ENCODE peak calls at places on chromosomes 2 and 18, in eight cellular contexts. One of them, this sample, is unnamed. For H3K4me1, the result is how much of the 10 kb centered on the place peaks cover.

GRCh38 chr2:113818382-113818951 is 62.0 kb upstream of the SLC35F5 start:
- DNase-seq in esophagus muscularis mucosa: no peak
- DNase-seq in HCT116: peak
- DNase-seq in breast epithelium: no peak
- DNase-seq in sigmoid colon: peak
- DNase-seq in stomach: peak
- DNase-seq in endothelial cell of umbilical vein: peak
- DNase-seq in prostate gland: peak
- DNase-seq in this sample: no peak

GRCh38 chr2:214244847-214245246 is 166.0 kb upstream of the VWC2L start:
- DNase-seq in esophagus muscularis mucosa: no peak
- DNase-seq in HCT116: no peak
- DNase-seq in breast epithelium: no peak
- DNase-seq in sigmoid colon: no peak
- DNase-seq in stomach: no peak
- DNase-seq in endothelial cell of umbilical vein: no peak
- DNase-seq in prostate gland: no peak
- DNase-seq in this sample: no peak

GRCh38 chr2:238005528-238005927 is 38.7 kb downstream of the UBE2F start:
- DNase-seq in esophagus muscularis mucosa: no peak
- DNase-seq in HCT116: no peak
- DNase-seq in breast epithelium: no peak
- DNase-seq in sigmoid colon: no peak
- DNase-seq in stomach: no peak
- DNase-seq in endothelial cell of umbilical vein: no peak
- DNase-seq in prostate gland: no peak
- DNase-seq in this sample: no peak

GRCh38 chr2:72114693-72115051 is 33.0 kb downstream of the CYP26B1 start:
- DNase-seq in esophagus muscularis mucosa: no peak
- DNase-seq in HCT116: no peak
- DNase-seq in breast epithelium: no peak
- DNase-seq in sigmoid colon: no peak
- DNase-seq in stomach: no peak
- DNase-seq in endothelial cell of umbilical vein: no peak
- DNase-seq in prostate gland: no peak
- DNase-seq in this sample: peak

GRCh38 chr18:4203525-4203924 is 251.6 kb downstream of the DLGAP1 start:
- DNase-seq in esophagus muscularis mucosa: no peak
- DNase-seq in HCT116: no peak
- DNase-seq in breast epithelium: no peak
- DNase-seq in sigmoid colon: no peak
- DNase-seq in stomach: no peak
- DNase-seq in endothelial cell of umbilical vein: peak
- DNase-seq in prostate gland: no peak
- DNase-seq in this sample: no peak

GRCh38 chr18:50709215-50709614 is 110.6 kb downstream of the MRO start:
- DNase-seq in esophagus muscularis mucosa: no peak
- DNase-seq in HCT116: no peak
- DNase-seq in breast epithelium: no peak
- DNase-seq in sigmoid colon: no peak
- DNase-seq in stomach: no peak
- DNase-seq in endothelial cell of umbilical vein: no peak
- DNase-seq in prostate gland: no peak
- DNase-seq in this sample: no peak

GRCh38 chr18:44627245-44627644 is 53.4 kb upstream of the SETBP1 start:
- DNase-seq in esophagus muscularis mucosa: no peak
- DNase-seq in HCT116: no peak
- DNase-seq in breast epithelium: no peak
- DNase-seq in sigmoid colon: no peak
- DNase-seq in stomach: no peak
- DNase-seq in endothelial cell of umbilical vein: peak
- DNase-seq in prostate gland: no peak
- DNase-seq in this sample: no peak

GRCh38 chr18:45526120-45526841 is 89.0 kb upstream of the SLC14A2 start:
- DNase-seq in esophagus muscularis mucosa: no peak
- DNase-seq in HCT116: no peak
- DNase-seq in breast epithelium: no peak
- DNase-seq in sigmoid colon: no peak
- DNase-seq in stomach: no peak
- DNase-seq in endothelial cell of umbilical vein: no peak
- DNase-seq in prostate gland: no peak
- DNase-seq in this sample: no peak

GRCh38 chr18:34223164-34223892 is 1.4 kb downstream of the NOL4 start:
- DNase-seq in esophagus muscularis mucosa: no peak
- DNase-seq in HCT116: no peak
- DNase-seq in breast epithelium: no peak
- DNase-seq in sigmoid colon: no peak
- DNase-seq in stomach: no peak
- DNase-seq in endothelial cell of umbilical vein: no peak
- DNase-seq in prostate gland: no peak
- DNase-seq in this sample: no peak

GRCh38 chr18:79193826-79194225 is 124.6 kb downstream of the ATP9B start:
- DNase-seq in esophagus muscularis mucosa: no peak
- DNase-seq in HCT116: no peak
- DNase-seq in breast epithelium: no peak
- DNase-seq in sigmoid colon: no peak
- DNase-seq in stomach: no peak
- DNase-seq in endothelial cell of umbilical vein: no peak
- DNase-seq in prostate gland: no peak
- DNase-seq in this sample: no peak

GRCh38 chr2:240353944-240354343 is 81.5 kb upstream of the GPC1 start:
- DNase-seq in esophagus muscularis mucosa: no peak
- DNase-seq in HCT116: no peak
- DNase-seq in breast epithelium: no peak
- DNase-seq in sigmoid colon: peak
- DNase-seq in stomach: no peak
- DNase-seq in endothelial cell of umbilical vein: no peak
- DNase-seq in prostate gland: no peak
- DNase-seq in this sample: no peak

GRCh38 chr2:138565251-138565598 is 63.7 kb downstream of the SPOPL start:
- DNase-seq in esophagus muscularis mucosa: no peak
- DNase-seq in HCT116: no peak
- DNase-seq in breast epithelium: no peak
- DNase-seq in sigmoid colon: no peak
- DNase-seq in stomach: no peak
- DNase-seq in endothelial cell of umbilical vein: no peak
- DNase-seq in prostate gland: no peak
- DNase-seq in this sample: no peak

GRCh38 chr18:23939896-23940295 is 74.7 kb upstream of the TTC39C start:
- DNase-seq in esophagus muscularis mucosa: no peak
- DNase-seq in HCT116: no peak
- DNase-seq in breast epithelium: no peak
- DNase-seq in sigmoid colon: no peak
- DNase-seq in stomach: no peak
- DNase-seq in endothelial cell of umbilical vein: no peak
- DNase-seq in prostate gland: no peak
- DNase-seq in this sample: no peak

GRCh38 chr2:120287183-120288015 is 34.7 kb downstream of the RALB start:
- DNase-seq in esophagus muscularis mucosa: no peak
- DNase-seq in HCT116: peak
- DNase-seq in breast epithelium: no peak
- DNase-seq in sigmoid colon: no peak
- DNase-seq in stomach: no peak
- DNase-seq in endothelial cell of umbilical vein: no peak
- DNase-seq in prostate gland: no peak
- DNase-seq in this sample: peak

GRCh38 chr2:120278901-120279300 is 26.2 kb downstream of the RALB start:
- DNase-seq in esophagus muscularis mucosa: no peak
- DNase-seq in HCT116: no peak
- DNase-seq in breast epithelium: no peak
- DNase-seq in sigmoid colon: no peak
- DNase-seq in stomach: no peak
- DNase-seq in endothelial cell of umbilical vein: no peak
- DNase-seq in prostate gland: no peak
- DNase-seq in this sample: no peak

GRCh38 chr2:120288016-120288373 is 35.3 kb downstream of the RALB start:
- DNase-seq in esophagus muscularis mucosa: no peak
- DNase-seq in HCT116: no peak
- DNase-seq in breast epithelium: no peak
- DNase-seq in sigmoid colon: no peak
- DNase-seq in stomach: no peak
- DNase-seq in endothelial cell of umbilical vein: no peak
- DNase-seq in prostate gland: no peak
- DNase-seq in this sample: no peak

GRCh38 chr2:120279708-120280107 is 27.1 kb downstream of the RALB start:
- DNase-seq in esophagus muscularis mucosa: no peak
- DNase-seq in HCT116: no peak
- DNase-seq in breast epithelium: no peak
- DNase-seq in sigmoid colon: no peak
- DNase-seq in stomach: no peak
- DNase-seq in endothelial cell of umbilical vein: no peak
- DNase-seq in prostate gland: no peak
- DNase-seq in this sample: no peak

DNA sequence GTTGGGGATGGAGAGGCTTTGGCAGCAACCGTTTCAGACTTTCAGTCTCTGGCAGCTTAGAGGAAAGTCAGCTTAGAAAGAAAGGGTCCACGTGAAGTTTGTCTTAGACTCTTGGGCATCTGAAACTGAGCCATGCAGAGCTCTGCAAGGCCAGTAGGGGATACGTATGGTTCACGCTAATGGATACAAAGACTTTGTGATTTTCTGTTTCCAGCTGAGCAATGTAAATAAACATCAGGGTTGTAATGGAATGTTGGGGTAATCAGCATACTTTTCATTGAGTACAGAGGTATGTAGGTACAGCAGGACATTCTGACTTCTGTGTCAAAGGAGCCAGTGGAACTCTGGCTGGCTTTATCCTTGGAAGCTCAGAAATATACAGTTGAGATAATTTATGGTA is 31.0 kb downstream of the RALB start:
- DNase-seq in esophagus muscularis mucosa: no peak
- DNase-seq in HCT116: no peak
- DNase-seq in breast epithelium: no peak
- DNase-seq in sigmoid colon: no peak
- DNase-seq in stomach: no peak
- DNase-seq in endothelial cell of umbilical vein: no peak
- DNase-seq in prostate gland: no peak
- DNase-seq in this sample: no peak
- TF ChIP-seq CTCF in esophagus muscularis mucosa: no peak
- TF ChIP-seq CTCF in HCT116: peak
- TF ChIP-seq CTCF in breast epithelium: no peak
- TF ChIP-seq CTCF in sigmoid colon: no peak
- TF ChIP-seq CTCF in stomach: no peak
- TF ChIP-seq CTCF in endothelial cell of umbilical vein: peak
- TF ChIP-seq CTCF in prostate gland: no peak
- TF ChIP-seq CTCF in this sample: no peak

GRCh38 chr18:37546651-37547050 is 18.9 kb downstream of the CELF4 start:
- DNase-seq in esophagus muscularis mucosa: no peak
- DNase-seq in HCT116: no peak
- DNase-seq in breast epithelium: no peak
- DNase-seq in sigmoid colon: no peak
- DNase-seq in stomach: no peak
- DNase-seq in endothelial cell of umbilical vein: no peak
- DNase-seq in prostate gland: no peak
- DNase-seq in this sample: no peak
- H3K4me1 ChIP-seq in esophagus muscularis mucosa: under half
- H3K4me1 ChIP-seq in HCT116: under half
- H3K4me1 ChIP-seq in breast epithelium: under half
- H3K4me1 ChIP-seq in sigmoid colon: under half
- H3K4me1 ChIP-seq in stomach: under half
- H3K4me1 ChIP-seq in endothelial cell of umbilical vein: under half
- H3K4me1 ChIP-seq in prostate gland: under half
- H3K4me1 ChIP-seq in this sample: under half

GRCh38 chr2:66519264-66519843 is 84.4 kb downstream of the MEIS1 start:
- DNase-seq in esophagus muscularis mucosa: no peak
- DNase-seq in HCT116: no peak
- DNase-seq in breast epithelium: no peak
- DNase-seq in sigmoid colon: no peak
- DNase-seq in stomach: no peak
- DNase-seq in endothelial cell of umbilical vein: no peak
- DNase-seq in prostate gland: no peak
- DNase-seq in this sample: peak

GRCh38 chr2:66521459-66521858 is 86.5 kb downstream of the MEIS1 start:
- DNase-seq in esophagus muscularis mucosa: no peak
- DNase-seq in HCT116: no peak
- DNase-seq in breast epithelium: no peak
- DNase-seq in sigmoid colon: no peak
- DNase-seq in stomach: no peak
- DNase-seq in endothelial cell of umbilical vein: no peak
- DNase-seq in prostate gland: no peak
- DNase-seq in this sample: no peak

GRCh38 chr2:66512626-66513025 is 77.7 kb downstream of the MEIS1 start:
- DNase-seq in esophagus muscularis mucosa: no peak
- DNase-seq in HCT116: no peak
- DNase-seq in breast epithelium: no peak
- DNase-seq in sigmoid colon: no peak
- DNase-seq in stomach: no peak
- DNase-seq in endothelial cell of umbilical vein: peak
- DNase-seq in prostate gland: no peak
- DNase-seq in this sample: no peak

GRCh38 chr2:66515743-66516142 is 80.8 kb downstream of the MEIS1 start:
- DNase-seq in esophagus muscularis mucosa: no peak
- DNase-seq in HCT116: no peak
- DNase-seq in breast epithelium: no peak
- DNase-seq in sigmoid colon: no peak
- DNase-seq in stomach: no peak
- DNase-seq in endothelial cell of umbilical vein: peak
- DNase-seq in prostate gland: no peak
- DNase-seq in this sample: no peak
- TF ChIP-seq POLR2AphosphoS5 in esophagus muscularis mucosa: no peak
- TF ChIP-seq POLR2AphosphoS5 in HCT116: no peak
- TF ChIP-seq POLR2AphosphoS5 in breast epithelium: no peak
- TF ChIP-seq POLR2AphosphoS5 in sigmoid colon: no peak
- TF ChIP-seq POLR2AphosphoS5 in stomach: peak
- TF ChIP-seq POLR2AphosphoS5 in endothelial cell of umbilical vein: no peak
- TF ChIP-seq POLR2AphosphoS5 in prostate gland: no peak
- TF ChIP-seq POLR2AphosphoS5 in this sample: no peak

GRCh38 chr2:19347619-19348562 is 10.5 kb downstream of the OSR1 start:
- DNase-seq in esophagus muscularis mucosa: peak
- DNase-seq in HCT116: peak
- DNase-seq in breast epithelium: peak
- DNase-seq in sigmoid colon: peak
- DNase-seq in stomach: peak
- DNase-seq in endothelial cell of umbilical vein: peak
- DNase-seq in prostate gland: peak
- DNase-seq in this sample: peak
- TF ChIP-seq CTCF in esophagus muscularis mucosa: peak
- TF ChIP-seq CTCF in HCT116: no peak
- TF ChIP-seq CTCF in breast epithelium: no peak
- TF ChIP-seq CTCF in sigmoid colon: no peak
- TF ChIP-seq CTCF in stomach: no peak
- TF ChIP-seq CTCF in endothelial cell of umbilical vein: no peak
- TF ChIP-seq CTCF in prostate gland: peak
- TF ChIP-seq CTCF in this sample: no peak

DNA sequence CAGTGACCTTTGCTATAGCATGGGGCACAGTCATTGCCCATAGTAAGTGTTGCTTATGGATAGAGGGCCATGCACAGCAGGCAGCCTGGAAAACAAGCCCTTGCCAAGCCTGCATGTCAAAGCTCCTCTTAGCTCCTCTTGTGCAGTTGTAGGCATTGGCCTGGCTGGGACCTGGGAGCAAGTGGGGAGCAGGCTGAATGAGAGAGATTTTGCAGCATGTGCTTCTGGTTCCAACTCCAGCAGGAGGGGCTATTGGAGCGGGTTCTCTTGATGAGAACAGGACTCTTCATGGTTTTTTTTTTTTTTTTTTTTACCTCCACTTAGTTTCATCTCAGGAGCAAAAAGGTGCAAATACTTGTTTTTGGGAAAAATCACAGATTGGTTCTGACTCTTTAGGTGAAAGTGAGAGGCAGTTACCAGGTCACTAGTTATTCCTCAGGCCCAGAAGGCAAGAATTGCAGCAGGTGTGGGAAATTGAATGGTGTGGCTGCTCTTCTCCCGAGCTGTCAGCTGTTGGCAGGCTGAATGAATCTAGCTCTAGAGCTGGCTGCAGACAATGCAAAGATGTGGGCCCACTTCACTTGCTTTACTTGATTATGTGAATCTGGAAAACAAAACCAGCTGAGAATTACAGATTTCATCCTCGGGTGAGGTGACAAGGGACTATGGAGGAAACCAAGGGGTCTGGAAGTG is 95.9 kb downstream of the MAP4K4 start:
- DNase-seq in esophagus muscularis mucosa: peak
- DNase-seq in HCT116: no peak
- DNase-seq in breast epithelium: no peak
- DNase-seq in sigmoid colon: no peak
- DNase-seq in stomach: no peak
- DNase-seq in endothelial cell of umbilical vein: no peak
- DNase-seq in prostate gland: no peak
- DNase-seq in this sample: no peak
- H3K4me1 ChIP-seq in esophagus muscularis mucosa: half or more
- H3K4me1 ChIP-seq in HCT116: under half
- H3K4me1 ChIP-seq in breast epithelium: under half
- H3K4me1 ChIP-seq in sigmoid colon: under half
- H3K4me1 ChIP-seq in stomach: half or more
- H3K4me1 ChIP-seq in endothelial cell of umbilical vein: under half
- H3K4me1 ChIP-seq in prostate gland: under half
- H3K4me1 ChIP-seq in this sample: under half

This sample was measured in upper lobe of left lung.